ENCODE peak calls at places on chromosomes 16 and 17, in ten cellular contexts. One of them, this sample, is unnamed.

GRCh38 chr17:3972281-3972731 is 8.1 kb upstream of the ATP2A3 start:
- DNase-seq in LNCaP clone FGC: no peak
- DNase-seq in H7: peak
- DNase-seq in psoas muscle: peak
- DNase-seq in CD8-positive, alpha-beta T cell: peak
- DNase-seq in AG10803: no peak
- DNase-seq in effector memory CD4-positive, alpha-beta T cell: no peak
- DNase-seq in K562: no peak
- DNase-seq in brain microvascular endothelial cell: no peak
- DNase-seq in upper lobe of right lung: no peak
- DNase-seq in this sample: no peak

GRCh38 chr16:23987443-23987842 is 151.7 kb downstream of the PRKCB start:
- DNase-seq in LNCaP clone FGC: no peak
- DNase-seq in H7: no peak
- DNase-seq in psoas muscle: no peak
- DNase-seq in CD8-positive, alpha-beta T cell: no peak
- DNase-seq in AG10803: no peak
- DNase-seq in effector memory CD4-positive, alpha-beta T cell: no peak
- DNase-seq in K562: no peak
- DNase-seq in brain microvascular endothelial cell: no peak
- DNase-seq in upper lobe of right lung: no peak
- DNase-seq in this sample: no peak

GRCh38 chr17:6456914-6457687 is 12.8 kb downstream of the PIMREG start:
- DNase-seq in LNCaP clone FGC: no peak
- DNase-seq in H7: no peak
- DNase-seq in psoas muscle: peak
- DNase-seq in CD8-positive, alpha-beta T cell: no peak
- DNase-seq in AG10803: peak
- DNase-seq in effector memory CD4-positive, alpha-beta T cell: no peak
- DNase-seq in K562: peak
- DNase-seq in brain microvascular endothelial cell: peak
- DNase-seq in upper lobe of right lung: peak
- DNase-seq in this sample: peak

GRCh38 chr17:49061524-49061943 is 64.3 kb downstream of the IGF2BP1 start:
- DNase-seq in LNCaP clone FGC: no peak
- DNase-seq in H7: no peak
- DNase-seq in psoas muscle: no peak
- DNase-seq in CD8-positive, alpha-beta T cell: no peak
- DNase-seq in AG10803: no peak
- DNase-seq in effector memory CD4-positive, alpha-beta T cell: no peak
- DNase-seq in K562: no peak
- DNase-seq in brain microvascular endothelial cell: peak
- DNase-seq in upper lobe of right lung: no peak
- DNase-seq in this sample: no peak

GRCh38 chr16:27085182-27085581 is 18.5 kb downstream of the C16orf82 start:
- DNase-seq in LNCaP clone FGC: no peak
- DNase-seq in H7: peak
- DNase-seq in psoas muscle: no peak
- DNase-seq in CD8-positive, alpha-beta T cell: no peak
- DNase-seq in AG10803: no peak
- DNase-seq in effector memory CD4-positive, alpha-beta T cell: no peak
- DNase-seq in K562: no peak
- DNase-seq in brain microvascular endothelial cell: no peak
- DNase-seq in upper lobe of right lung: no peak
- DNase-seq in this sample: no peak

GRCh38 chr17:2071421-2072281 is 16.7 kb downstream of the HIC1 start:
- DNase-seq in LNCaP clone FGC: no peak
- DNase-seq in H7: peak
- DNase-seq in psoas muscle: peak
- DNase-seq in CD8-positive, alpha-beta T cell: no peak
- DNase-seq in AG10803: peak
- DNase-seq in effector memory CD4-positive, alpha-beta T cell: no peak
- DNase-seq in K562: no peak
- DNase-seq in brain microvascular endothelial cell: peak
- DNase-seq in upper lobe of right lung: peak
- DNase-seq in this sample: no peak

GRCh38 chr17:80724723-80725388 is 180.2 kb downstream of the RPTOR start:
- DNase-seq in LNCaP clone FGC: no peak
- DNase-seq in H7: no peak
- DNase-seq in psoas muscle: peak
- DNase-seq in CD8-positive, alpha-beta T cell: no peak
- DNase-seq in AG10803: peak
- DNase-seq in effector memory CD4-positive, alpha-beta T cell: no peak
- DNase-seq in K562: no peak
- DNase-seq in brain microvascular endothelial cell: peak
- DNase-seq in upper lobe of right lung: no peak
- DNase-seq in this sample: peak

GRCh38 chr16:47928008-47928407 is 227.8 kb downstream of the ABCC12 start:
- DNase-seq in LNCaP clone FGC: no peak
- DNase-seq in H7: no peak
- DNase-seq in psoas muscle: no peak
- DNase-seq in CD8-positive, alpha-beta T cell: no peak
- DNase-seq in AG10803: no peak
- DNase-seq in effector memory CD4-positive, alpha-beta T cell: no peak
- DNase-seq in K562: peak
- DNase-seq in brain microvascular endothelial cell: no peak
- DNase-seq in upper lobe of right lung: no peak
- DNase-seq in this sample: peak

GRCh38 chr16:66248096-66248495 is 118.4 kb upstream of the CDH5 start:
- DNase-seq in LNCaP clone FGC: no peak
- DNase-seq in H7: no peak
- DNase-seq in psoas muscle: peak
- DNase-seq in CD8-positive, alpha-beta T cell: no peak
- DNase-seq in AG10803: no peak
- DNase-seq in effector memory CD4-positive, alpha-beta T cell: no peak
- DNase-seq in K562: no peak
- DNase-seq in brain microvascular endothelial cell: peak
- DNase-seq in upper lobe of right lung: no peak
- DNase-seq in this sample: peak

GRCh38 chr17:63940584-63940983 is 8.5 kb upstream of the CD79B start:
- DNase-seq in LNCaP clone FGC: no peak
- DNase-seq in H7: no peak
- DNase-seq in psoas muscle: no peak
- DNase-seq in CD8-positive, alpha-beta T cell: no peak
- DNase-seq in AG10803: no peak
- DNase-seq in effector memory CD4-positive, alpha-beta T cell: no peak
- DNase-seq in K562: no peak
- DNase-seq in brain microvascular endothelial cell: no peak
- DNase-seq in upper lobe of right lung: no peak
- DNase-seq in this sample: no peak

GRCh38 chr16:75789237-75789636 is 62.9 kb upstream of the CPHXL start:
- DNase-seq in LNCaP clone FGC: no peak
- DNase-seq in H7: peak
- DNase-seq in psoas muscle: no peak
- DNase-seq in CD8-positive, alpha-beta T cell: no peak
- DNase-seq in AG10803: peak
- DNase-seq in effector memory CD4-positive, alpha-beta T cell: no peak
- DNase-seq in K562: peak
- DNase-seq in brain microvascular endothelial cell: peak
- DNase-seq in upper lobe of right lung: no peak
- DNase-seq in this sample: no peak

GRCh38 chr17:72516772-72517399 is 396.1 kb downstream of the SOX9 start:
- DNase-seq in LNCaP clone FGC: no peak
- DNase-seq in H7: peak
- DNase-seq in psoas muscle: peak
- DNase-seq in CD8-positive, alpha-beta T cell: no peak
- DNase-seq in AG10803: peak
- DNase-seq in effector memory CD4-positive, alpha-beta T cell: no peak
- DNase-seq in K562: no peak
- DNase-seq in brain microvascular endothelial cell: no peak
- DNase-seq in upper lobe of right lung: no peak
- DNase-seq in this sample: no peak

GRCh38 chr17:32265896-32266388 is 310 bp downstream of the RHBDL3 start:
- DNase-seq in LNCaP clone FGC: no peak
- DNase-seq in H7: peak
- DNase-seq in psoas muscle: no peak
- DNase-seq in CD8-positive, alpha-beta T cell: no peak
- DNase-seq in AG10803: no peak
- DNase-seq in effector memory CD4-positive, alpha-beta T cell: no peak
- DNase-seq in K562: no peak
- DNase-seq in brain microvascular endothelial cell: no peak
- DNase-seq in upper lobe of right lung: no peak
- DNase-seq in this sample: no peak
- H3K4me3 ChIP-seq in LNCaP clone FGC: peak
- H3K4me3 ChIP-seq in H7: peak
- H3K4me3 ChIP-seq in psoas muscle: peak
- H3K4me3 ChIP-seq in CD8-positive, alpha-beta T cell: peak
- H3K4me3 ChIP-seq in AG10803: peak
- H3K4me3 ChIP-seq in effector memory CD4-positive, alpha-beta T cell: peak
- H3K4me3 ChIP-seq in K562: peak
- H3K4me3 ChIP-seq in brain microvascular endothelial cell: peak
- H3K4me3 ChIP-seq in upper lobe of right lung: peak
- H3K4me3 ChIP-seq in this sample: peak

GRCh38 chr16:51542856-51543510 is 391.9 kb upstream of the SALL1 start:
- DNase-seq in LNCaP clone FGC: no peak
- DNase-seq in H7: no peak
- DNase-seq in psoas muscle: no peak
- DNase-seq in CD8-positive, alpha-beta T cell: no peak
- DNase-seq in AG10803: no peak
- DNase-seq in effector memory CD4-positive, alpha-beta T cell: no peak
- DNase-seq in K562: no peak
- DNase-seq in brain microvascular endothelial cell: no peak
- DNase-seq in upper lobe of right lung: no peak
- DNase-seq in this sample: no peak
- H3K4me3 ChIP-seq in LNCaP clone FGC: no peak
- H3K4me3 ChIP-seq in H7: no peak
- H3K4me3 ChIP-seq in psoas muscle: no peak
- H3K4me3 ChIP-seq in CD8-positive, alpha-beta T cell: no peak
- H3K4me3 ChIP-seq in AG10803: no peak
- H3K4me3 ChIP-seq in effector memory CD4-positive, alpha-beta T cell: no peak
- H3K4me3 ChIP-seq in K562: no peak
- H3K4me3 ChIP-seq in brain microvascular endothelial cell: no peak
- H3K4me3 ChIP-seq in upper lobe of right lung: no peak
- H3K4me3 ChIP-seq in this sample: no peak

GRCh38 chr16:1745181-1745899 is 26.0 kb downstream of the NME3 start:
- DNase-seq in LNCaP clone FGC: no peak
- DNase-seq in H7: no peak
- DNase-seq in psoas muscle: no peak
- DNase-seq in CD8-positive, alpha-beta T cell: no peak
- DNase-seq in AG10803: peak
- DNase-seq in effector memory CD4-positive, alpha-beta T cell: no peak
- DNase-seq in K562: no peak
- DNase-seq in brain microvascular endothelial cell: peak
- DNase-seq in upper lobe of right lung: no peak
- DNase-seq in this sample: peak
- H3K4me3 ChIP-seq in LNCaP clone FGC: no peak
- H3K4me3 ChIP-seq in H7: no peak
- H3K4me3 ChIP-seq in psoas muscle: no peak
- H3K4me3 ChIP-seq in CD8-positive, alpha-beta T cell: no peak
- H3K4me3 ChIP-seq in AG10803: no peak
- H3K4me3 ChIP-seq in effector memory CD4-positive, alpha-beta T cell: no peak
- H3K4me3 ChIP-seq in K562: no peak
- H3K4me3 ChIP-seq in brain microvascular endothelial cell: peak
- H3K4me3 ChIP-seq in upper lobe of right lung: no peak
- H3K4me3 ChIP-seq in this sample: no peak

GRCh38 chr17:40312893-40313659 is 4.1 kb downstream of the RARA start:
- DNase-seq in LNCaP clone FGC: no peak
- DNase-seq in H7: peak
- DNase-seq in psoas muscle: no peak
- DNase-seq in CD8-positive, alpha-beta T cell: peak
- DNase-seq in AG10803: no peak
- DNase-seq in effector memory CD4-positive, alpha-beta T cell: no peak
- DNase-seq in K562: no peak
- DNase-seq in brain microvascular endothelial cell: no peak
- DNase-seq in upper lobe of right lung: no peak
- DNase-seq in this sample: no peak
- H3K4me3 ChIP-seq in LNCaP clone FGC: no peak
- H3K4me3 ChIP-seq in H7: no peak
- H3K4me3 ChIP-seq in psoas muscle: peak
- H3K4me3 ChIP-seq in CD8-positive, alpha-beta T cell: no peak
- H3K4me3 ChIP-seq in AG10803: no peak
- H3K4me3 ChIP-seq in effector memory CD4-positive, alpha-beta T cell: no peak
- H3K4me3 ChIP-seq in K562: no peak
- H3K4me3 ChIP-seq in brain microvascular endothelial cell: no peak
- H3K4me3 ChIP-seq in upper lobe of right lung: no peak
- H3K4me3 ChIP-seq in this sample: no peak

GRCh38 chr17:45225051-45225700 is 3.5 kb downstream of the FMNL1 start:
- DNase-seq in LNCaP clone FGC: no peak
- DNase-seq in H7: peak
- DNase-seq in psoas muscle: peak
- DNase-seq in CD8-positive, alpha-beta T cell: peak
- DNase-seq in AG10803: no peak
- DNase-seq in effector memory CD4-positive, alpha-beta T cell: no peak
- DNase-seq in K562: no peak
- DNase-seq in brain microvascular endothelial cell: no peak
- DNase-seq in upper lobe of right lung: no peak
- DNase-seq in this sample: peak
- H3K4me3 ChIP-seq in LNCaP clone FGC: no peak
- H3K4me3 ChIP-seq in H7: no peak
- H3K4me3 ChIP-seq in psoas muscle: peak
- H3K4me3 ChIP-seq in CD8-positive, alpha-beta T cell: peak
- H3K4me3 ChIP-seq in AG10803: no peak
- H3K4me3 ChIP-seq in effector memory CD4-positive, alpha-beta T cell: peak
- H3K4me3 ChIP-seq in K562: peak
- H3K4me3 ChIP-seq in brain microvascular endothelial cell: no peak
- H3K4me3 ChIP-seq in upper lobe of right lung: peak
- H3K4me3 ChIP-seq in this sample: no peak

DNA sequence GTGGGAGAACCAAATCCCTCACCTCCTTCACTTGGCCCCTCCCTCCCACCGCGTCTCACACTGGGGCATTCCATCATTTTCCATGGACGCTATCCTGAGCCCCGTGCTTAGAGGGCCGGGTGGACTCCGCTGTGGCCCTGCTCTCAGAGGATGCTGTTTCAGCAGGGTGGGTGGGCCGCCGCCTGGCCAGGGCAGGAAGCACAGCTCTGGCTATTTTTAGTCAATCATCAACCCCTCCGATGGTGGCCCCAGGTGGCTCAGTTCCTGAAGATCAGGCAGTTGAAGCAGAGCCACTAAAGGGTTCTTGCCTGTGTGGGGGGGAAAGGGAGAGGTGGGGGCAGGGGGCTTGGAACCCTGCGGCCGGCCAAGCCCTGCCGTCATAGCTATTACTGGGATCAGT is 230.3 kb downstream of the ENGASE start:
- DNase-seq in LNCaP clone FGC: no peak
- DNase-seq in H7: peak
- DNase-seq in psoas muscle: no peak
- DNase-seq in CD8-positive, alpha-beta T cell: no peak
- DNase-seq in AG10803: no peak
- DNase-seq in effector memory CD4-positive, alpha-beta T cell: no peak
- DNase-seq in K562: peak
- DNase-seq in brain microvascular endothelial cell: no peak
- DNase-seq in upper lobe of right lung: no peak
- DNase-seq in this sample: no peak
- H3K4me3 ChIP-seq in LNCaP clone FGC: no peak
- H3K4me3 ChIP-seq in H7: no peak
- H3K4me3 ChIP-seq in psoas muscle: no peak
- H3K4me3 ChIP-seq in CD8-positive, alpha-beta T cell: no peak
- H3K4me3 ChIP-seq in AG10803: no peak
- H3K4me3 ChIP-seq in effector memory CD4-positive, alpha-beta T cell: no peak
- H3K4me3 ChIP-seq in K562: no peak
- H3K4me3 ChIP-seq in brain microvascular endothelial cell: no peak
- H3K4me3 ChIP-seq in upper lobe of right lung: no peak
- H3K4me3 ChIP-seq in this sample: no peak

This sample was measured in MG63.